ENCODE peak calls at places on chromosomes 6 and 20, in five cellular contexts. J, M, P, F and X are unnamed samples.

GRCh38 chr6:130076512-130076911 is 58.1 kb downstream of the L3MBTL3 start:
- DNase-seq in J (peak; percentile 35), M (no peak), P (no peak), F (peak; percentile 20), X (no peak)

GRCh38 chr6:16669227-16669626 is 92.0 kb downstream of the ATXN1 start:
- DNase-seq in J (no peak), M (peak; percentile 43), P (no peak), F (no peak), X (no peak)

GRCh38 chr6:170461111-170461510 is 92.0 kb downstream of the PSMB1 start:
- DNase-seq in J (no peak), M (no peak), P (no peak), F (no peak), X (no peak)

GRCh38 chr20:10419550-10420133 is 14.4 kb downstream of the MKKS start:
- DNase-seq in J (no peak), M (no peak), P (no peak), F (peak; percentile 69), X (no peak)

GRCh38 chr20:9889270-9889981 is 50.5 kb upstream of the PAK5 start:
- DNase-seq in J (peak; percentile 75), M (no peak), P (no peak), F (no peak), X (no peak)

GRCh38 chr6:15444881-15445280 is 199.0 kb downstream of the JARID2 start:
- DNase-seq in J (peak; percentile 23), M (no peak), P (no peak), F (no peak), X (no peak)

GRCh38 chr6:29667158-29667557 is 10.3 kb downstream of the MOG start:
- DNase-seq in J (no peak), M (no peak), P (no peak), F (no peak), X (no peak)

GRCh38 chr6:85866373-85866740 is 223.7 kb upstream of the SYNCRIP start:
- DNase-seq in J (no peak), M (no peak), P (no peak), F (peak; percentile 6), X (peak; percentile 18)

GRCh38 chr6:170271771-170272314 is 19.0 kb downstream of the DLL1 start:
- DNase-seq in J (peak; percentile 7), M (peak; percentile 65), P (peak; percentile 52), F (no peak), X (no peak)

GRCh38 chr6:17102258-17102870 is 514 bp downstream of the STMND1 start:
- DNase-seq in J (no peak), M (no peak), P (no peak), F (no peak), X (no peak)